ENCODE peak calls at places on chromosomes 5 and 9, in ten cellular contexts. J is PC-9; Q is caudate nucleus; E is WERI-Rb-1; R is stimulated activated CD4-positive, alpha-beta T cell treated with anti-CD3 and anti-CD28 coated beads, Interleukin-15, amount 100 ng/mL, for 1 hour; Y is COR-L47; H is activated T-cell treated with anti-CD3 and anti-CD28 coated beads, Interleukin-2, amount 50 U/mL, for 24 hours; G is ecto neural progenitor cell; I is AG20443; U is SK-N-DZ. B is an unnamed sample.
A peak's percentile ranks its signal among the peaks of the same experiment; 100 is the strongest.

GRCh38 chr9:128987800-128988199 is 40.3 kb downstream of the NUP188 start:
- DNase-seq in J (no peak), Q (peak; percentile 47), E (no peak), R (no peak), Y (no peak), H (no peak), G (no peak), I (peak; percentile 87), U (no peak), B (no peak)

GRCh38 chr5:118115791-118116190 is 872.6 kb downstream of the DTWD2 start:
- DNase-seq in J (no peak), Q (no peak), E (no peak), R (no peak), Y (no peak), H (no peak), G (no peak), I (no peak), U (no peak), B (no peak)

GRCh38 chr5:58015175-58015574 is 444.7 kb downstream of the PLK2 start:
- DNase-seq in J (no peak), Q (no peak), E (no peak), R (no peak), Y (no peak), H (no peak), G (no peak), I (no peak), U (no peak), B (no peak)

GRCh38 chr9:116144555-116144954 is 9.0 kb upstream of the PAPPA start:
- DNase-seq in J (no peak), Q (no peak), E (no peak), R (no peak), Y (no peak), H (no peak), G (no peak), I (no peak), U (no peak), B (no peak)

GRCh38 chr9:70117835-70118319 is 74.2 kb downstream of the MAMDC2 start:
- DNase-seq in J (peak; percentile 81), Q (no peak), E (no peak), R (no peak), Y (no peak), H (no peak), G (no peak), I (peak; percentile 20), U (no peak), B (no peak)

GRCh38 chr5:115795700-115796099 is 20.8 kb downstream of the CDO1 start:
- DNase-seq in J (no peak), Q (no peak), E (no peak), R (no peak), Y (no peak), H (no peak), G (no peak), I (no peak), U (no peak), B (no peak)

GRCh38 chr9:23123048-23123632 is 676.5 kb downstream of the DMRTA1 start:
- DNase-seq in J (no peak), Q (no peak), E (peak; percentile 29), R (no peak), Y (peak; percentile 35), H (no peak), G (peak; percentile 53), I (peak; percentile 30), U (peak; percentile 1), B (no peak)

GRCh38 chr5:14136228-14136627 is 6.9 kb upstream of the TRIO start:
- DNase-seq in J (no peak), Q (no peak), E (no peak), R (no peak), Y (no peak), H (no peak), G (no peak), I (no peak), U (no peak), B (no peak)

GRCh38 chr5:1013238-1013947 is 4.8 kb downstream of the NKD2 start:
- DNase-seq in J (no peak), Q (peak; percentile 11), E (no peak), R (no peak), Y (no peak), H (no peak), G (no peak), I (no peak), U (no peak), B (no peak)

GRCh38 chr5:169914766-169915165 is 65.5 kb downstream of the INSYN2B start:
- DNase-seq in J (no peak), Q (peak; percentile 75), E (no peak), R (no peak), Y (no peak), H (no peak), G (peak; percentile 60), I (peak; percentile 87), U (no peak), B (no peak)

GRCh38 chr9:129981180-129981907 is 61.6 kb downstream of the FNBP1 start:
- DNase-seq in J (no peak), Q (peak; percentile 78), E (no peak), R (no peak), Y (no peak), H (peak; percentile 12), G (no peak), I (peak; percentile 27), U (no peak), B (no peak)

GRCh38 chr5:87004101-87004500 is 263.6 kb upstream of the RASA1 start:
- DNase-seq in J (no peak), Q (no peak), E (no peak), R (no peak), Y (no peak), H (no peak), G (no peak), I (no peak), U (no peak), B (no peak)

GRCh38 chr9:18861599-18862546 is 171.1 kb downstream of the SAXO1 start:
- DNase-seq in J (no peak), Q (peak; percentile 6), E (no peak), R (no peak), Y (no peak), H (no peak), G (peak; percentile 51), I (peak; percentile 67), U (no peak), B (no peak)

GRCh38 chr5:55344392-55344992 is 36.7 kb downstream of the MTREX start:
- DNase-seq in J (peak; percentile 45), Q (peak; percentile 33), E (peak; percentile 40), R (peak; percentile 9), Y (peak; percentile 10), H (peak; percentile 63), G (no peak), I (peak; percentile 57), U (peak; percentile 46), B (peak; percentile 64)

GRCh38 chr5:179165421-179166170 is 105.4 kb downstream of the ZNF354C start:
- DNase-seq in J (no peak), Q (no peak), E (peak; percentile 24), R (no peak), Y (no peak), H (peak; percentile 30), G (peak; percentile 41), I (no peak), U (no peak), B (no peak)

GRCh38 chr9:90044710-90045151 is 439.9 kb downstream of the GADD45G start:
- DNase-seq in J (peak; percentile 65), Q (no peak), E (no peak), R (no peak), Y (peak; percentile 86), H (no peak), G (no peak), I (peak; percentile 41), U (no peak), B (no peak)

GRCh38 chr9:95504053-95504963 is 12.5 kb downstream of the PTCH1 start:
- DNase-seq in J (peak; percentile 76), Q (no peak), E (no peak), R (no peak), Y (no peak), H (no peak), G (peak; percentile 61), I (no peak), U (no peak), B (no peak)

GRCh38 chr9:115590016-115590415 is 472.1 kb upstream of the TNC start:
- DNase-seq in J (peak; percentile 62), Q (no peak), E (no peak), R (no peak), Y (no peak), H (no peak), G (no peak), I (peak; percentile 83), U (no peak), B (no peak)

GRCh38 chr5:11608530-11608929 is 295.7 kb downstream of the CTNND2 start:
- DNase-seq in J (no peak), Q (no peak), E (no peak), R (no peak), Y (no peak), H (no peak), G (no peak), I (no peak), U (no peak), B (no peak)

GRCh38 chr9:130692365-130692764 is 1.2 kb upstream of the EXOSC2 start:
- DNase-seq in J (no peak), Q (no peak), E (peak; percentile 35), R (no peak), Y (no peak), H (no peak), G (peak; percentile 93), I (no peak), U (no peak), B (no peak)

GRCh38 chr9:76458903-76459690 is at the start of gene GCNT1:
- DNase-seq in J (peak; percentile 82), Q (peak; percentile 67), E (peak; percentile 94), R (peak; percentile 80), Y (peak; percentile 87), H (peak; percentile 96), G (peak; percentile 96), I (peak; percentile 96), U (peak; percentile 84), B (peak; percentile 86)

GRCh38 chr5:64229163-64229774 is 63.6 kb downstream of the RNF180 start:
- DNase-seq in J (no peak), Q (no peak), E (no peak), R (no peak), Y (peak; percentile 38), H (no peak), G (no peak), I (peak; percentile 55), U (peak; percentile 23), B (no peak)

GRCh38 chr9:103789686-103790085 is 304.4 kb upstream of the SMC2 start:
- DNase-seq in J (no peak), Q (no peak), E (no peak), R (no peak), Y (no peak), H (no peak), G (no peak), I (no peak), U (no peak), B (no peak)

GRCh38 chr9:130157079-130157478 is 15.1 kb upstream of the NCS1 start:
- DNase-seq in J (no peak), Q (no peak), E (no peak), R (no peak), Y (no peak), H (no peak), G (no peak), I (peak; percentile 55), U (no peak), B (no peak)

GRCh38 chr9:78676623-78677022 is 379.7 kb downstream of the PSAT1 start:
- DNase-seq in J (no peak), Q (no peak), E (no peak), R (no peak), Y (no peak), H (no peak), G (no peak), I (peak; percentile 38), U (no peak), B (no peak)

GRCh38 chr5:11247224-11247623 is 486.2 kb upstream of the DAP start:
- DNase-seq in J (no peak), Q (no peak), E (no peak), R (no peak), Y (no peak), H (no peak), G (no peak), I (no peak), U (no peak), B (no peak)

GRCh38 chr9:87068177-87068845 is 121.0 kb upstream of the GAS1 start:
- DNase-seq in J (no peak), Q (no peak), E (no peak), R (no peak), Y (no peak), H (no peak), G (no peak), I (no peak), U (no peak), B (no peak)

GRCh38 chr5:160119142-160119904 is at the start of gene PWWP2A:
- DNase-seq in J (peak; percentile 100), Q (peak; percentile 100), E (peak; percentile 99), R (peak; percentile 94), Y (peak; percentile 99), H (peak; percentile 93), G (peak; percentile 97), I (peak; percentile 96), U (peak; percentile 100), B (peak; percentile 97)

B was measured in activated naive CD4-positive, alpha-beta T cell treated with anti-CD3 and anti-CD28 coated beads, Interleukin-2, amount 50 U/mL, for 16 hours.